ENCODE peak calls at places on chromosomes 11 and 22, in six cellular contexts. U is activated naive CD8-positive, alpha-beta T cell treated with anti-CD3 and anti-CD28 coated beads, Interleukin-2, amount 10 ng/mL, durations not matched to agents 7 days and 5 days; L is activated CD4-positive, alpha-beta T cell treated with anti-CD3 and anti-CD28 coated beads for 36 hours; I is hypothalamus; F is neural crest cell; J is osteocyte. Y is an unnamed sample.

GRCh38 chr22:44366372-44367310 is 53.9 kb upstream of the SHISAL1 start:
- DNase-seq in J (no peak), I (no peak), U (no peak), F (no peak), L (no peak), Y (no peak)

GRCh38 chr11:129247129-129247528 is 55.0 kb upstream of the ARHGAP32 start:
- DNase-seq in L (no peak), J (no peak), I (no peak), F (no peak), U (no peak), Y (no peak)

GRCh38 chr11:47284151-47284550 is 14.2 kb downstream of the MADD start:
- DNase-seq in J (no peak), F (no peak), U (no peak), L (no peak), I (no peak), Y (no peak)

GRCh38 chr11:57547854-57548377 is 10.5 kb downstream of the SMTNL1 start:
- DNase-seq in F (no peak), U (no peak), L (no peak), J (no peak), I (no peak), Y (no peak)

GRCh38 chr11:124482362-124483147 is 37.1 kb upstream of the OR8B8 start:
- DNase-seq in I (no peak), J (no peak), F (no peak), U (no peak), L (no peak), Y (no peak)

GRCh38 chr11:73325036-73325981 is 17.2 kb downstream of the ARHGEF17 start:
- DNase-seq in L (no peak), J (no peak), I (no peak), F (no peak), U (no peak), Y (no peak)

GRCh38 chr11:123351375-123351774 is 78.7 kb upstream of the GRAMD1B start:
- DNase-seq in U (no peak), I (no peak), F (peak; percentile 3), J (peak; percentile 73), L (no peak), Y (no peak)

GRCh38 chr11:68038718-68039525 is at the start of gene TCIRG1:
- DNase-seq in F (peak; percentile 32), J (no peak), I (peak; percentile 45), U (peak; percentile 77), L (peak; percentile 82), Y (no peak)

GRCh38 chr11:72831521-72832300 is 17.5 kb downstream of the ATG16L2 start:
- DNase-seq in U (peak; percentile 61), I (peak; percentile 77), F (peak; percentile 82), J (peak; percentile 93), L (peak; percentile 75), Y (no peak)

GRCh38 chr11:57704932-57705331 is 7.1 kb downstream of the MED19 start:
- DNase-seq in I (no peak), J (no peak), L (no peak), U (no peak), F (no peak), Y (no peak)

GRCh38 chr11:110909331-110909730 is 197.1 kb upstream of the ARHGAP20 start:
- DNase-seq in U (no peak), I (no peak), J (no peak), F (no peak), L (no peak), Y (no peak)

GRCh38 chr11:112025682-112026081 is 474 bp downstream of the DLAT start:
- DNase-seq in F (peak; percentile 7), J (no peak), I (no peak), L (no peak), U (no peak), Y (no peak)

GRCh38 chr11:2071748-2072385 is 67.3 kb downstream of the IGF2 start:
- DNase-seq in F (no peak), J (no peak), L (no peak), I (no peak), U (no peak), Y (no peak)

GRCh38 chr11:62602141-62603071 is 741 bp upstream of the MTA2 start:
- DNase-seq in U (no peak), J (no peak), F (peak; percentile 26), L (peak; percentile 52), I (peak; percentile 42), Y (no peak)

Y was measured in stimulated activated CD8-positive, alpha-beta memory T cell treated with anti-CD3 and anti-CD28 coated beads, Interleukin-2, amount 100 ng/mL, for 1 hour.